ENCODE peak calls at places on chromosomes 11 and 22, in five cellular contexts. N, W, R, M and S are unnamed samples.

GRCh38 chr11:123653405-123653996 is 923 bp downstream of the SCN3B start:
- DNase-seq in N (no peak), W (no peak), R (no peak), M (no peak), S (no peak)

GRCh38 chr22:32911526-32911925 is 110.0 kb downstream of the TIMP3 start:
- DNase-seq in N (no peak), W (no peak), R (no peak), M (no peak), S (peak; percentile 71)

GRCh38 chr22:41092847-41093371 is 517 bp downstream of the EP300 start:
- DNase-seq in N (peak; percentile 43), W (no peak), R (peak; percentile 23), M (peak; percentile 20), S (peak; percentile 51)

GRCh38 chr11:92380882-92381281 is 156.3 kb downstream of the FAT3 start:
- DNase-seq in N (no peak), W (no peak), R (no peak), M (peak; percentile 77), S (no peak)

GRCh38 chr11:120208777-120209176 is 2.1 kb upstream of the OAF start:
- DNase-seq in N (peak; percentile 74), W (no peak), R (no peak), M (peak; percentile 75), S (no peak)

GRCh38 chr22:30877662-30878515 is 90.7 kb downstream of the MORC2 start:
- DNase-seq in N (no peak), W (no peak), R (no peak), M (no peak), S (no peak)

GRCh38 chr11:118226781-118227180 is 2.0 kb upstream of the JAML start:
- DNase-seq in N (no peak), W (no peak), R (no peak), M (no peak), S (no peak)

GRCh38 chr22:43820671-43821305 is 8.7 kb upstream of the EFCAB6 start:
- DNase-seq in N (no peak), W (no peak), R (no peak), M (no peak), S (no peak)

GRCh38 chr11:65109231-65110198 is 2.2 kb upstream of the TM7SF2 start:
- DNase-seq in N (no peak), W (no peak), R (no peak), M (no peak), S (no peak)

GRCh38 chr11:95404370-95404769 is 173.4 kb upstream of the SESN3 start:
- DNase-seq in N (no peak), W (no peak), R (no peak), M (no peak), S (no peak)

GRCh38 chr11:8962827-8963226 is 1.4 kb downstream of the TMEM9B start:
- DNase-seq in N (no peak), W (no peak), R (peak; percentile 19), M (no peak), S (no peak)

GRCh38 chr11:62536301-62536957 is 10.2 kb downstream of the AHNAK start:
- DNase-seq in N (no peak), W (no peak), R (no peak), M (no peak), S (no peak)

GRCh38 chr11:10322830-10323792 is 18.2 kb downstream of the ADM start:
- DNase-seq in N (peak; percentile 75), W (peak; percentile 52), R (peak; percentile 46), M (peak; percentile 93), S (peak; percentile 41)

GRCh38 chr11:57377098-57377497 is 3.9 kb downstream of the PRG3 start:
- DNase-seq in N (no peak), W (no peak), R (no peak), M (no peak), S (no peak)

GRCh38 chr22:42697542-42698013 is 23.1 kb downstream of the A4GALT start:
- DNase-seq in N (peak; percentile 83), W (peak; percentile 62), R (no peak), M (peak; percentile 73), S (peak; percentile 34)

GRCh38 chr22:30041475-30041874 is 38.8 kb upstream of the HORMAD2 start:
- DNase-seq in N (no peak), W (no peak), R (no peak), M (no peak), S (no peak)

GRCh38 chr11:94067010-94067409 is 45.9 kb downstream of the HEPHL1 start:
- DNase-seq in N (no peak), W (no peak), R (no peak), M (no peak), S (no peak)

GRCh38 chr11:92399702-92400101 is 175.1 kb downstream of the FAT3 start:
- DNase-seq in N (no peak), W (no peak), R (no peak), M (no peak), S (no peak)

GRCh38 chr11:73386026-73386425 is 9.8 kb downstream of the RELT start:
- DNase-seq in N (no peak), W (no peak), R (no peak), M (no peak), S (no peak)

GRCh38 chr11:68891356-68891948 is 12.2 kb downstream of the MRPL21 start:
- DNase-seq in N (no peak), W (no peak), R (peak; percentile 24), M (no peak), S (peak; percentile 43)

GRCh38 chr11:21794306-21794705 is 398.6 kb upstream of the ANO5 start:
- DNase-seq in N (no peak), W (no peak), R (no peak), M (no peak), S (no peak)

GRCh38 chr11:65478411-65479183 is 20.2 kb upstream of the MALAT1 start:
- DNase-seq in N (peak; percentile 59), W (no peak), R (no peak), M (peak; percentile 73), S (peak; percentile 25)

DNA sequence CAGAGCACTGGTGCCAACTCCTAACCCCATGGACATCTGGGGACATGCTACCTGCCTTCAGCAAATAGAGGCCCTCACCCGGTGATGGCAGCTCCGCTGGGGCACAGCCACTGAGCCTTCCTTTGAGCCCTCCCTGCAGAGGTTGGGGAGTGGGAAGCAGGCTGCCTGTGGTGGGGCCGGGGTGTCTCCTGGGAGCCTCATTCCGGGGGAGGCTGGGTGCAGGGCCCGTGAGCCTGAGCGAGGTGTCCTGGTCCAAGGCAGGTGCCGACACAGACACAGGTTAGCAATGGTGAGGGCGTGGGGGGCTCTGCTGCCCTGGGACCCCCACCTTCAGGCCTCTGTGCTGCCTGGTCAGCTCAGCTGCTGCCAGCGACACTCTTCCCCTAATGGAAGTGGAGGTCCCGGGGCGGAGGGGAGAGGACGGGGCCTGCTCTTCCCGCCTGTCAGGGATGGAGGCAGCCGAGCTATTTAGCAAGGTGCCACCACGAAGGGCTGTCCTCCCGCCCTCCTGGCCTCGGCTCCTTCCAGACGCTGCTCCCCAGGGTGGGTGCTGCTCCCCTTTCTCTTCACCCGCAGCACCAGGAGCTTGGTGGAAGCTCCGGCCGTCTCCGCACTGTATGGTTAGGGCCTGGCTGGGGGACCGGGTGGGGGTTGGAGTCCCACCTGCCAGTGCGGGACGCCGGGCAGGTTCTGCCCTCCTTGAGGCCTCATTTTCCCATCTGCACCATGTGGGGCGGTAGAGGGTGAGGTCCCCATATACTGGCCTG is 11.2 kb downstream of the TSPAN4 start:
- DNase-seq in N (no peak), W (no peak), R (no peak), M (no peak), S (no peak)
- H3K4me1 ChIP-seq in N (peaks cover 19% of the 10 kb centered on the region), W (peaks cover 10% of the 10 kb centered on the region), R (peaks cover 11% of the 10 kb centered on the region), M (peaks cover 14% of the 10 kb centered on the region), S (peaks cover 14% of the 10 kb centered on the region)

DNA sequence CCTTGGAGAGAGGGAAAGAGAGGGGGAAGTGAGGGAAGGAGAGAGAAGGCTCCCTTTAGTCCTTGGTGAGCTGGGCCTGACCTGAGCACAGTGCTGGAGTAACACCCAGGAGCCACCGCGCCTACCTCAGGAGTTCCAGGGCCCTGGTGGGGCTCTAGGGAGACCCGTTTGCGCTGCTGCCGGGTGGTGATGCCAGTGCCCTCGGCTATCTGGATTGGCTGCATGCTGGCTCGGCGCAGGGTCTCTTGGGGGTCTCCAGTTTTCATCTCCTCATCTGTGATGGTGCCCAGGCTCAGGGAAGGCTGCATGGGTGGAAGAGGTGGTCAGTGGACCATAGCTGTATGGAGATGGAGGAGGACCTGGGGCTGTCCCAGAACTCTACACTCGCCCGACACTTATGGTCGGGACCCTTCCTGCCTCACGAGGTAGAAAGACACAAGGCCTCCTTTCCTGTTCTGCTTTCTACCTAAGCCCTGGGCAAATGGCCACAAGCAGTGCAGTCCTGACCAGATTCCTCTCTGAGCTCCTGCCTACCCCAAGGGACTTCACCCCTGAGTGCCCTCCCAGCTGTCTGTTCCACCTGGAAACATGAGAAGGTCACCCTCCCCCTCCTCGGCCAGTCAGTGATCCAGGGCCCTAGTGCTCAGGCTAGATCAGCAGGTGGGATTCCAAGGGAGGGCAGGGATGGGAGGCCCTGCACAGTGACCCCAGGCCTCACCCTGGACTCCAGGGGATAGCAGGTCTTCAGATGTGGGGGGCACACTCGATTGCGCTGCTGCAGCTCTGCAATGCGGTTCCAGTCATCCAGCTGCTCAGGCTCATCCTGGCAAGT is 6.0 kb downstream of the IL18BP start:
- DNase-seq in N (no peak), W (no peak), R (no peak), M (no peak), S (peak; percentile 27)
- TF ChIP-seq POLR2A in N (no peak), W (no peak), R (no peak), M (no peak), S (no peak)

DNA sequence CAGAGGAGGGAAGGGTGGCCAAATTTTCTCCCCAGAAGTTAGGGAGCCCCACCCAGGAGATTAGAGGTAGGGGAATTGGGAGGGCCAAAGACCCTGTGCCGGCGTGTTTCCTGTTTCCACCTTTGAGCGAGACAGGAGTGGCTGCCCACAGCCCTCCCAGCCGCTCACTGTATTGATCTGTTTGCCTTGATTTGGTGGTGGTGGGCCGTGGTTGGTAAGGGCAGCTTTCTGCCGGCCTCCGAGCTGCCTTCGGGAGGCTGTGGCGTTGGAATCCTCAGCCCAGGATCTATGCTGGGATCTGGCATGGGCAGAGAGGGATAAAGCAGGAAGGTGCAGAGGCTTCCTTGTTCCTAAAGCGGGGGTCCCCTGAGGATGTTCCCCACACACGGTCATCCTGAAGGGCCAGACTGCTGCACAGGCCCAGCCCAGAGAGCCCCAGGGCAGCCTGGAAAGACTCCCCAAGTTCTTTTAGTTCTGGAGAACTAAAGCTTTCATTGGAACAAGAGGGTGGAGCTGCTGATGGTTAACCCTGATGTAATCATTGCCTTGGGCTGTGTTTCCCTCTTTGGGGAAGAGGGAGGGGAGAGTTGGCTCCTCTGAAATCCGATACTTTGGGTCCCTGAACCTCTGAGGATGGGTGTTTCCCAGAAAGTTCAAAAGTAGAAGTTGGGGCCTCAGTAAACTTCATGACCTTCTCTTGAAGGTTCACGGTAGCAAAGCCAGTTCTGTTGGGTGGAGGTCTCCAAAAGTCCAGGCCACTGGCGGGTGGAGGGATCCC is 7.2 kb downstream of the FAM83F start:
- DNase-seq in N (no peak), W (no peak), R (no peak), M (no peak), S (no peak)
- H3K4me1 ChIP-seq in N (peaks cover 60% of the 10 kb centered on the region), W (no peaks in the 10 kb centered on the region), R (peaks cover 15% of the 10 kb centered on the region), M (peaks cover 4% of the 10 kb centered on the region), S (peaks cover 43% of the 10 kb centered on the region)

DNA sequence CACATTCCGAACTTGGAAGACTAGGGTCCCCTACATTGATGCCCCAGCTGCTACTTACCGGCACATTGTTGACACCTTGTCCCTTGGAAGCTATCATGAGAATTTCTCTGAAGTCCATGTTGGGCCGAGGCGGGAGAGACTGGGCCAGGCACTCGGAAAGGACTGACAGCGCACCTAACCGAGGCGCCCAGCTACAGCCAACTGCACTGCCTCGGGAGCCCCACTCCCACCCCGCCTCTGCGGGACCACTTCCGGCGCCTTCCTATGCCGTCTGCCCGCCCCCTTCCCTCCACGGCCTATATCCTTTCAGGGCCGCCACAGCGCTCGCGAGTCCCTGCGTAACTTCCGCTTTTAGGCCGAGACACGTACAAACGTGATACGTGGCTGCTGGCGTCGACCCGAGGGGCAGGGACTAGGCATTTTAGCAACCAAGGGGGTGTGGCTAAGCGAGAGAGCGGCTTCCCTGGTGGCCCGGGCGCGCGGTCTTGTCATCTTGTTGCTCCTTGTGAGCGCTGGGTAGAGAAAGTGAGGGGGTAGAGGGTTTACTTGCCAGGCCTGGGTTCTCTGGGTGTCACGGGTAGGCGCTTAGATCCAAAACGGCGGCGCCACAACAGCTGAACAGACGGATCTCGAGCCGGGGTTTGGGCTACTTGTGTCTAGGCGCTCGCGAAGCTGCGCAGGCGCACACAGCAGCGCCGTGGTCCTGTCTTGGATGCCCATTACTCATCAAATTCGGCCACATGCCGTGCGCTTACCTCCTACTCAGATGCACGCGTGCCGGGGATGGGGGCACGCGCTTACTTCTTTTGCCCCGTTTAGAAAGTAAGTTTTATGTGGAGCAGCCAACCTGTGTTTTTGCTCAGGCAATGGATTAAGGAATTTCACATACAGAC is at the start of gene SPTY2D1:
- DNase-seq in N (peak; percentile 100), W (peak; percentile 99), R (peak; percentile 100), M (peak; percentile 99), S (peak; percentile 100)
- TF ChIP-seq POLR2A in N (peak; percentile 83), W (peak; percentile 86), R (peak; percentile 93), M (peak; percentile 98), S (peak; percentile 94)